ENCODE peak calls at places on chromosomes 2 and 18, in nine cellular contexts. S is stimulated activated CD4-positive, alpha-beta T cell treated with anti-CD3 and anti-CD28 coated beads, Interleukin-15, amount 100 ng/mL, for 24 hours; A is NCI-H2171 treated with DMSO at 0.1 percent for 48 hours; T is pancreas; X is NCI-H69; K is nephron progenitor cell; Z is colonic mucosa; P is activated naive CD4-positive, alpha-beta T cell treated with anti-CD3 and anti-CD28 coated beads, Interleukin-2, amount 10 ng/mL, durations not matched to agents 7 days and 5 days; M is body of pancreas. L is an unnamed sample.

GRCh38 chr18:8081267-8081666 is 514.2 kb downstream of the PTPRM start:
- DNase-seq in S (no peak), A (no peak), T (no peak), X (peak), K (no peak), Z (no peak), P (no peak), M (no peak), L (no peak)

GRCh38 chr2:26567534-26567933 is 73.6 kb downstream of the CIB4 start:
- DNase-seq in S (no peak), A (no peak), T (peak), X (no peak), K (no peak), Z (no peak), P (peak), M (no peak), L (peak)

GRCh38 chr2:133489641-133490411 is 78.4 kb downstream of the NCKAP5 start:
- DNase-seq in S (no peak), A (no peak), T (no peak), X (no peak), K (no peak), Z (peak), P (no peak), M (peak), L (peak)

GRCh38 chr2:205580591-205580990 is 101.7 kb upstream of the NRP2 start:
- DNase-seq in S (no peak), A (no peak), T (no peak), X (no peak), K (no peak), Z (no peak), P (no peak), M (no peak), L (no peak)

GRCh38 chr2:171703574-171704347 is 16.5 kb downstream of the DYNC1I2 start:
- DNase-seq in S (no peak), A (peak), T (no peak), X (peak), K (no peak), Z (no peak), P (no peak), M (no peak), L (no peak)

GRCh38 chr2:218260742-218261423 is at the start of gene GPBAR1:
- DNase-seq in S (no peak), A (no peak), T (peak), X (peak), K (peak), Z (no peak), P (peak), M (peak), L (no peak)

GRCh38 chr2:175183674-175184073 is 2.2 kb upstream of the ATP5MC3 start:
- DNase-seq in S (no peak), A (no peak), T (no peak), X (no peak), K (no peak), Z (no peak), P (no peak), M (no peak), L (no peak)

GRCh38 chr2:240371461-240372000 is 63.9 kb upstream of the GPC1 start:
- DNase-seq in S (no peak), A (no peak), T (no peak), X (no peak), K (no peak), Z (no peak), P (no peak), M (no peak), L (no peak)

GRCh38 chr18:55779461-55779710 is 191.4 kb upstream of the TCF4 start:
- DNase-seq in S (no peak), A (no peak), T (no peak), X (peak), K (no peak), Z (no peak), P (no peak), M (no peak), L (no peak)

GRCh38 chr2:31950946-31951562 is 59.8 kb downstream of the MEMO1 start:
- DNase-seq in S (no peak), A (no peak), T (no peak), X (no peak), K (no peak), Z (no peak), P (no peak), M (no peak), L (no peak)

GRCh38 chr2:105932582-105932981 is 187.9 kb downstream of the NCK2 start:
- DNase-seq in S (no peak), A (no peak), T (no peak), X (no peak), K (no peak), Z (no peak), P (no peak), M (no peak), L (no peak)

GRCh38 chr2:44615950-44616518 is 254.3 kb downstream of the CAMKMT start:
- DNase-seq in S (no peak), A (no peak), T (no peak), X (peak), K (peak), Z (no peak), P (no peak), M (no peak), L (no peak)

GRCh38 chr2:231348173-231348572 is 47.3 kb upstream of the B3GNT7 start:
- DNase-seq in S (no peak), A (no peak), T (no peak), X (no peak), K (no peak), Z (no peak), P (no peak), M (no peak), L (no peak)

GRCh38 chr2:18378020-18378653 is 182.3 kb downstream of the RDH14 start:
- DNase-seq in S (peak), A (peak), T (no peak), X (peak), K (peak), Z (peak), P (peak), M (peak), L (no peak)

GRCh38 chr2:240999001-240999791 is 778 bp downstream of the SNED1 start:
- DNase-seq in S (no peak), A (no peak), T (peak), X (peak), K (no peak), Z (peak), P (no peak), M (peak), L (peak)

GRCh38 chr2:205405194-205405593 is 277.1 kb upstream of the NRP2 start:
- DNase-seq in S (no peak), A (no peak), T (no peak), X (no peak), K (no peak), Z (no peak), P (no peak), M (no peak), L (no peak)

GRCh38 chr18:22471546-22472131 is 53.9 kb upstream of the CTAGE1 start:
- DNase-seq in S (no peak), A (no peak), T (no peak), X (no peak), K (no peak), Z (no peak), P (no peak), M (peak), L (no peak)

GRCh38 chr2:226215902-226216503 is 583.6 kb downstream of the IRS1 start:
- DNase-seq in S (peak), A (peak), T (peak), X (peak), K (peak), Z (peak), P (peak), M (peak), L (peak)

GRCh38 chr18:7272268-7273049 is 41.6 kb downstream of the LRRC30 start:
- DNase-seq in S (peak), A (peak), T (peak), X (peak), K (peak), Z (peak), P (no peak), M (peak), L (peak)

L was measured in right lobe of liver.